ENCODE peak calls at places on chromosomes 1 and 21, in four cellular contexts. E is vagina, W is lung, N is right cardiac atrium. D is an unnamed sample.

GRCh38 chr1:25927541-25928265 is 21.5 kb upstream of the STMN1 start:
- DNase-seq in E (no peak), W (no peak), N (no peak), D (no peak)

GRCh38 chr1:55632058-55632457 is 416.9 kb upstream of the USP24 start:
- DNase-seq in E (no peak), W (no peak), N (no peak), D (no peak)

GRCh38 chr21:27060190-27060589 is 93.3 kb upstream of the ADAMTS5 start:
- DNase-seq in E (no peak), W (no peak), N (no peak), D (no peak)

GRCh38 chr1:178060789-178061556 is 32.9 kb upstream of the RASAL2 start:
- DNase-seq in E (no peak), W (no peak), N (no peak), D (no peak)

GRCh38 chr1:50109647-50110075 is 941 bp downstream of the ELAVL4 start:
- DNase-seq in E (no peak), W (no peak), N (no peak), D (no peak)

GRCh38 chr1:238916828-238917227 is 469.5 kb upstream of the CHRM3 start:
- DNase-seq in E (no peak), W (no peak), N (no peak), D (no peak)

GRCh38 chr1:239786464-239786863 is 305.2 kb upstream of the FMN2 start:
- DNase-seq in E (no peak), W (no peak), N (no peak), D (no peak)

GRCh38 chr21:32572574-32573420 is 12.5 kb downstream of the TCP10L start:
- DNase-seq in E (no peak), W (no peak), N (no peak), D (no peak)

GRCh38 chr21:29371464-29371863 is 72.7 kb downstream of the BACH1 start:
- DNase-seq in E (peak), W (no peak), N (no peak), D (no peak)

GRCh38 chr1:71081697-71082080 is 854 bp upstream of the ZRANB2 start:
- DNase-seq in E (no peak), W (no peak), N (peak), D (no peak)

GRCh38 chr1:169108897-169109560 is 2.5 kb downstream of the ATP1B1 start:
- DNase-seq in E (no peak), W (no peak), N (no peak), D (peak)

DNA sequence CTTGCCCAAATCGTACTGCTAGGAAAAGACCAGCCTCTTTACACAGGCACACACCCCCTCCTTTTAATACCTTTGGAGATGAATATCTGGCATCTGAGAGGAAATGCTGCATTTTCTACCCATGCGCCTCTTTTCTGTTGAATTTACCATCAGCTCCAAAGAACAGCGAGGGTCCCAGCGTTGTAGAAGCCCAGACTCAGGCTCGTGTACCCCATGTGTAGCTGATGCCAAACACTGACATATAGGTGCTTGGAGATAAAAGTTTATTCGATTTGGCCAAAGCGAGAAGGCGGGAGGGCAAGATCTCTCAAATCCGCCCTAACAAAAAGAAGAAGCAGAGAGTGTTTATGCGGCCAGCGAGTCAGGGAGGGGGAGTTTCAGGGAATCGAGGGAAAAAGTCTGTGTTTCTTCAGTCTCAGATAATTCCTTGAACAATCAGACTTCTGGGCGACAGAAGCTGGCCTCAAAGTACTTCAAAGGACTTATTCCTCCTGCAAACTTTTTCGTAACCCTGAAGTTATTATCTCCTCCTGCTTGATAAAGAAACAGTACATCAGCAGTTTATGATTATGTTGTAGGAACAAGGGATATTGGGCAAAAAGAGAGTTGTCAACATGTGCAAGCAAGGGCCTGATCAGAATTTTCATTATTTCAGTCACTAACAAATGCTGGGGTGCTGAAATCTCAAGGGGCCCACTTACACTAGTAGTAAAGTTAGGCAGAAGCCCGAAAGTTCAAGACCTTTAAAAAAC is 642 bp upstream of the CREG1 start:
- DNase-seq in E (no peak), W (no peak), N (no peak), D (no peak)
- H3K27ac ChIP-seq in E (peak), W (peak), N (peak), D (peak)

DNA sequence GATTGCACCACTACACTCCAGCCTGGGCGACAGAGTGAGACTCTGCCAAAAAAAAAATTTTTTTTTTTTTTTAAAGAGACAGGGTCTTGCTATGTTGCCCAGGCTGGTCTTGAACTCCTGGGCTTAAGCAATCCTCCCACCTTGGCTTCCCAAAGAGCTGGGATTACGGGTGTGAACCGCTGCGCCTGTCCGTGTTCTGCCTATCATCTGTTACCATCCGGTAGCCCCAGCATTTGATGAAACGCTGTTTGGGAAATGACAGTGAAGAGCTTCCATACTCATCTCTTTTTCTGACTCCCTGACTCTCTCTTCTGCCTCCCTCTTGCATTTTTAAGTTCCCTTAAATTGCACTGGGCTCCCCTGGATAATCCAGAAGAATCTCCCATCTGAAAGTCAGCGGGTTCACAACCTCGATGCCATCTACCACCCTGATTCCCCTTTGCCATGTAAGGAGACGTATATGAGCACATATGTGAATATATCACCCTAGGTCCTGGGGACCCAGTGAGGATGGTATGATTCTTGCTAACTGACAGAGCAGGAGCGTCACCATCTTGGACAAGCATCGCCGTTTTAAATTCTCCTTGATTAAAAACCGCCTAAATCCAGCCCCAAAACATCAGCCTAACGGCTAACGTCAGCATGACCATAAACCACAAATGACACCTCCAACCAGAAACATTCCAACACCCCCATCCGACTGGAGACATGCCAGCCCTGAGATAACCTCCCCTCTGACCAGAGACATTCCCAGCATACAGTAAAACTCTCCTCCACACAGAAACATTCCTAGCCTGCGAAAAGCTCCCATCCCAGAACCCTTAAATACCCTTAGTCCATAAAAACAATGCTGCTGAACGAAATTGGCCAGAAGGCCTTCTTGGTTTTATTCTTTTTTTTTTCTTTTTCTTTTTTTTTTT is 12.4 kb downstream of the TNFRSF8 start:
- DNase-seq in E (no peak), W (no peak), N (peak), D (peak)
- H3K27ac ChIP-seq in E (no peak), W (no peak), N (no peak), D (no peak)

GRCh38 chr1:44557756-44558155 is 116.5 kb downstream of the TMEM53 start:
- DNase-seq in E (no peak), W (no peak), N (no peak), D (no peak)

GRCh38 chr1:44554706-44555105 is 119.6 kb downstream of the TMEM53 start:
- DNase-seq in E (no peak), W (no peak), N (no peak), D (no peak)

GRCh38 chr1:44553127-44553758 is 121.0 kb downstream of the TMEM53 start:
- DNase-seq in E (no peak), W (no peak), N (no peak), D (no peak)

GRCh38 chr1:44549491-44549890 is 124.8 kb downstream of the TMEM53 start:
- DNase-seq in E (no peak), W (no peak), N (no peak), D (no peak)

DNA sequence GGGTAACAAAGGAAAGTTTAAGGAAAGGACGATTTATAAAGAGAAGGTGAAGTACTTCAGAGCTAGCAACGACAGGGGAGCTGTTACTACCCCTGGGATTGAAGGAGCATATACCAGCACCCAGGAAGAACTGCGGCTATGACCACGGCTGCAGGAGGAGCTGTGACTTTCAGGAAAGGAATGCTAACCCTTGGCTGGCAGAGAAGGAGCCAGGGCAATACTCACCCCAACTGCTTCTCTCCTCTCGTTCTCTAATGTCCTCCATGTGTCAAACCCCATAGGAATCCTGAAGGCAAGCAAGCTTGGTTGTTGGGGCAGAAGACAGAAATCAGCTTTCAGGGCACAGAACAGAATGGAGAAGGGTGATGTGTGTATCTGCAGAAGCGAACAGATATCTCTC is 120.5 kb downstream of the TMEM53 start:
- DNase-seq in E (no peak), W (no peak), N (no peak), D (no peak)
- H3K27ac ChIP-seq in E (no peak), W (no peak), N (no peak), D (no peak)

GRCh38 chr1:204418174-204419063 is 6.8 kb upstream of the PPP1R15B start:
- DNase-seq in E (peak), W (no peak), N (no peak), D (no peak)

GRCh38 chr1:204417231-204417997 is 5.8 kb upstream of the PPP1R15B start:
- DNase-seq in E (peak), W (no peak), N (peak), D (peak)

GRCh38 chr1:204419064-204419403 is 7.4 kb upstream of the PPP1R15B start:
- DNase-seq in E (peak), W (no peak), N (no peak), D (no peak)

GRCh38 chr1:204415351-204415750 is 3.7 kb upstream of the PPP1R15B start:
- DNase-seq in E (peak), W (no peak), N (no peak), D (no peak)

DNA sequence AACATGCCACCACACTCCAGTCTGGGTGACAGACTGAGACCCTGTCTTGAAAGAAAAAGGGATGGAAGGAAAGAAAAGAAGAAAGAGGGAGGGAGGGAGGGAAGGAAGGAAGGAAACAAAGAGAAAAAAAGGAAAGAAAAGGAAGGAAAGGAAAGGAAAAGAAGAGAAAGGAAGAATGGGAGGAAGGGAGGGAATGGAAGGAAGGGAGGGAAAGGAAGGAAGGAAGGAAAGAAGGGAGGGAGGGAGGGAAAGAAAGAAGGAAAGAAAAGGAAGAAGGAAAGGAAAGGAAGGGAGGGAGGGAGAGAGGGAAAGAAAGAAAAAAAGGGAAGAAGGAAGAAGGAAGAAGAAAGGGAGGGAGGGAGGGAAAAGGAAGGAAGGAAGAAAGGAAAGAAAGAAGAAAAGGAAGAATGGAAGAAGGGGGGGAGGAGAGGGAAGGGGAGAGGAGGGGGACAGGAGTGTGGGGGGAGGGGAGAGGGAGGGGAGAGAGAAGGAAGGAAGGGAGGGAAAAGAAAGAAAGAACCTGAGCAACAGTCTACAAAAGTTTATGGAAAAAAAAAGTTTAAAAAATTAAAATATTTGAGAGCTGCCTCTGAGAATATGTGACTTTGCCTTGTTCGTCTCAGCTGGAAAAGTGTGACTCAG is 5.1 kb upstream of the PPP1R15B start:
- DNase-seq in E (no peak), W (no peak), N (no peak), D (no peak)
- H3K27ac ChIP-seq in E (peak), W (peak), N (peak), D (peak)